ENCODE peak calls at places on chromosomes 7 and 10, in ten cellular contexts. K, T, I, J, X, V, H, C, Q and E are unnamed samples.

GRCh38 chr7:9680713-9681112 is 1247.3 kb downstream of the NXPH1 start:
- DNase-seq in K (no peak), T (no peak), I (no peak), J (no peak), X (no peak), V (no peak), H (no peak), C (no peak), Q (no peak), E (no peak)

GRCh38 chr7:12351843-12352242 is 51.8 kb downstream of the VWDE start:
- DNase-seq in K (no peak), T (no peak), I (no peak), J (no peak), X (no peak), V (peak), H (no peak), C (no peak), Q (no peak), E (no peak)

GRCh38 chr7:20474244-20474643 is 141.2 kb upstream of the ABCB5 start:
- DNase-seq in K (no peak), T (no peak), I (no peak), J (peak), X (no peak), V (no peak), H (no peak), C (no peak), Q (peak), E (no peak)

GRCh38 chr7:35003679-35004278 is 33.5 kb downstream of the DPY19L1 start:
- DNase-seq in K (peak), T (peak), I (no peak), J (peak), X (no peak), V (peak), H (peak), C (peak), Q (peak), E (peak)

GRCh38 chr7:36048141-36048901 is 104.7 kb upstream of the EEPD1 start:
- DNase-seq in K (no peak), T (no peak), I (no peak), J (peak), X (no peak), V (no peak), H (no peak), C (no peak), Q (peak), E (peak)

GRCh38 chr7:148303295-148304013 is 287.1 kb upstream of the C7orf33 start:
- DNase-seq in K (peak), T (peak), I (no peak), J (peak), X (no peak), V (no peak), H (peak), C (peak), Q (peak), E (peak)

GRCh38 chr7:22387583-22387982 is 30.6 kb upstream of the RAPGEF5 start:
- DNase-seq in K (no peak), T (no peak), I (no peak), J (peak), X (no peak), V (no peak), H (peak), C (no peak), Q (no peak), E (peak)

GRCh38 chr10:103054621-103055020 is 136.5 kb downstream of the CNNM2 start:
- DNase-seq in K (no peak), T (no peak), I (no peak), J (no peak), X (no peak), V (no peak), H (no peak), C (no peak), Q (no peak), E (no peak)

GRCh38 chr10:121647401-121647800 is 49.2 kb upstream of the FGFR2 start:
- DNase-seq in K (no peak), T (no peak), I (no peak), J (no peak), X (no peak), V (no peak), H (no peak), C (no peak), Q (no peak), E (no peak)

GRCh38 chr7:41255113-41255512 is 447.8 kb downstream of the INHBA start:
- DNase-seq in K (no peak), T (no peak), I (no peak), J (no peak), X (no peak), V (no peak), H (no peak), C (no peak), Q (no peak), E (no peak)

GRCh38 chr7:148337166-148337565 is 253.4 kb upstream of the C7orf33 start:
- DNase-seq in K (peak), T (no peak), I (no peak), J (no peak), X (no peak), V (no peak), H (no peak), C (no peak), Q (no peak), E (peak)

GRCh38 chr7:140231779-140232491 is 55.2 kb upstream of the KDM7A start:
- DNase-seq in K (no peak), T (no peak), I (no peak), J (no peak), X (no peak), V (no peak), H (no peak), C (no peak), Q (peak), E (peak)

GRCh38 chr10:64191304-64191703 is 670.1 kb downstream of the REEP3 start:
- DNase-seq in K (no peak), T (no peak), I (no peak), J (no peak), X (no peak), V (no peak), H (no peak), C (no peak), Q (no peak), E (no peak)

GRCh38 chr10:99850767-99851127 is 68.3 kb downstream of the ABCC2 start:
- DNase-seq in K (no peak), T (no peak), I (no peak), J (no peak), X (no peak), V (no peak), H (no peak), C (no peak), Q (no peak), E (no peak)
- H3K27ac ChIP-seq in K (no peak), T (no peak), I (no peak), J (no peak), X (no peak), V (no peak), H (no peak), C (no peak), Q (no peak), E (no peak)

GRCh38 chr7:149728491-149729375 is 44.7 kb downstream of the ZNF467 start:
- DNase-seq in K (no peak), T (peak), I (no peak), J (no peak), X (no peak), V (no peak), H (no peak), C (no peak), Q (no peak), E (no peak)

GRCh38 chr7:149727541-149728476 is 45.6 kb downstream of the ZNF467 start:
- DNase-seq in K (no peak), T (peak), I (no peak), J (no peak), X (no peak), V (no peak), H (no peak), C (no peak), Q (no peak), E (no peak)

GRCh38 chr7:149729983-149730801 is 43.2 kb downstream of the ZNF467 start:
- DNase-seq in K (no peak), T (peak), I (no peak), J (no peak), X (no peak), V (no peak), H (peak), C (no peak), Q (no peak), E (no peak)

GRCh38 chr7:149731207-149731955 is 42.0 kb downstream of the ZNF467 start:
- DNase-seq in K (no peak), T (peak), I (no peak), J (no peak), X (no peak), V (no peak), H (no peak), C (no peak), Q (no peak), E (no peak)

GRCh38 chr7:149729586-149729982 is 43.8 kb downstream of the ZNF467 start:
- DNase-seq in K (no peak), T (peak), I (no peak), J (no peak), X (no peak), V (no peak), H (no peak), C (no peak), Q (no peak), E (no peak)
- H3K27ac ChIP-seq in K (no peak), T (no peak), I (no peak), J (no peak), X (no peak), V (no peak), H (peak), C (no peak), Q (no peak), E (no peak)

GRCh38 chr10:6164271-6165095 is 38.2 kb upstream of the PFKFB3 start:
- DNase-seq in K (peak), T (no peak), I (no peak), J (no peak), X (no peak), V (peak), H (no peak), C (no peak), Q (no peak), E (no peak)
- H3K27ac ChIP-seq in K (peak), T (peak), I (peak), J (peak), X (no peak), V (peak), H (peak), C (peak), Q (peak), E (peak)

GRCh38 chr10:112526906-112527305 is 79.9 kb downstream of the VTI1A start:
- DNase-seq in K (no peak), T (no peak), I (no peak), J (no peak), X (peak), V (no peak), H (no peak), C (no peak), Q (no peak), E (no peak)
- H3K27ac ChIP-seq in K (no peak), T (no peak), I (no peak), J (no peak), X (no peak), V (no peak), H (no peak), C (no peak), Q (no peak), E (no peak)

GRCh38 chr7:137992042-137992737 is 9.7 kb downstream of the CREB3L2 start:
- DNase-seq in K (peak), T (no peak), I (no peak), J (peak), X (no peak), V (peak), H (no peak), C (no peak), Q (no peak), E (peak)
- H3K27ac ChIP-seq in K (peak), T (peak), I (no peak), J (peak), X (no peak), V (peak), H (peak), C (peak), Q (peak), E (no peak)

GRCh38 chr7:130566898-130567280 is 75.0 kb downstream of the MEST start:
- DNase-seq in K (no peak), T (no peak), I (no peak), J (no peak), X (no peak), V (no peak), H (no peak), C (no peak), Q (no peak), E (no peak)

GRCh38 chr7:130560972-130561371 is 69.1 kb downstream of the MEST start:
- DNase-seq in K (peak), T (no peak), I (no peak), J (peak), X (no peak), V (peak), H (no peak), C (peak), Q (peak), E (peak)

DNA sequence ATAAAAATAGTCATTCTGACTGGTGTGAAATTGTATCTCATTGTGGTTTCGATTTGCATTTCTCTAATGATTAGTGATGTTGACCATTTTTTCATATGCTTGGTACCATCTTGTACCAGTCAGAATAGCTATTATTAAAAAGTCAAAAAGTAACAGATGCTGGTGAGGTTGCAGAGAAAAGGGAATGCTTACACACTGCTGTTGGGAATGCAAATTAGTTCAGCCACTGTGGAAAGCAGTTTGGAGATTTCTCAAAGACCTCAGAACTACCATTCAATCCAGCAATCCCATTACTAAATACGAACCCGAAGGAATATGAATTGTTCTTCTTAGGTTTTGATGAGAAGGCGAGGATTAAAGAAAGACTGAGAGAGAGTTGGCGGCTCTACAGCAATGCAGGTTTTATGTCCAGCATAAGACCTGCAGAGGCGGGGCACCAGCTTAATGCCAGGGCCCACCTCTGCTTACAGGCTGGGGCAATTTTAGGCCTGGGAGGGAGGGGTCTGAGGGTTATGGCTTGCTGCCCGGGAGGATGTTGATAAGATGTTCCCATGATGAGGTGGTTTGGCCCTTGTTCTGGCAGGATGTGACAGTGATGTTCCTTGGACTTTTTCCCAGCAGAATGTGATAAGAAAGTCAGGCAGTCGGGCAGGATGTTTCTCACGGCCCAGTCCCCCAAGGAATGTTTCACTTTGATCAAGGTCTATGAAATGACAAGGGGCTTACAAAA is 74.4 kb downstream of the MEST start:
- DNase-seq in K (peak), T (no peak), I (no peak), J (peak), X (no peak), V (peak), H (peak), C (no peak), Q (no peak), E (no peak)
- H3K27ac ChIP-seq in K (no peak), T (no peak), I (no peak), J (no peak), X (no peak), V (no peak), H (peak), C (no peak), Q (no peak), E (no peak)

DNA sequence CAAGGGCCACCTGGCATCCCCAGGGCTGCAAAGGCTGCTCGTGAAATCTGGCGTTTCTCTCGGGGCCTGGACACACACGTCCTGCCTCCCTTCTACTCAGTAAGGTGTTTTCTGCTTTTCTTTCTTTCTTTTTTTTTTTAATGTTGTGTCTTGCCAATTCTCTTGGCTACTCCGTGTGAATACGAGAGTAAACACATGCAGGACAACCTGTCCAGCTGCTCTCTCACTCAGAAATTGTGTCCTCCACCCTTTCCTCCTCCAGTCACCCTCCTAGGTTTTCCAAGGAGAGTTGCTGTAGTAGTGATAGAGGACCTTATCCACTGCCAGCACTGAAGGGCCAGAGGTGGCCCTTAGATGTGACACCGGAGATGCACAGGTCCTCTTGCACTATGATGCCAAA is 858 bp upstream of the TEX36 start:
- DNase-seq in K (no peak), T (no peak), I (no peak), J (no peak), X (no peak), V (no peak), H (no peak), C (no peak), Q (no peak), E (no peak)
- H3K27ac ChIP-seq in K (no peak), T (no peak), I (no peak), J (no peak), X (no peak), V (no peak), H (no peak), C (no peak), Q (no peak), E (no peak)